ENCODE peak calls at places on chromosomes 2 and 18, in nine cellular contexts. U is WERI-Rb-1, X is GM20000, S is WTC11, I is nephron progenitor cell, C is AG10803, Q is OCI-LY7, E is mesothelial cell of epicardium, W is transverse colon. V is an unnamed sample.
A peak's percentile ranks its signal among the peaks of the same experiment; 100 is the strongest.

GRCh38 chr2:191910518-191910917 is 63.6 kb upstream of the CAVIN2 start:
- DNase-seq in U (no peak), X (no peak), S (no peak), I (no peak), C (peak; percentile 20), Q (no peak), E (no peak), W (no peak), V (no peak)

GRCh38 chr2:17752892-17753802 is 463 bp downstream of the SMC6 start:
- DNase-seq in U (peak; percentile 62), X (peak; percentile 38), S (peak; percentile 53), I (peak; percentile 71), C (peak; percentile 42), Q (peak; percentile 85), E (peak; percentile 70), W (peak; percentile 56), V (no peak)

GRCh38 chr2:11024010-11024615 is 112.4 kb downstream of the KCNF1 start:
- DNase-seq in U (no peak), X (no peak), S (no peak), I (no peak), C (no peak), Q (no peak), E (no peak), W (no peak), V (no peak)

GRCh38 chr18:46574740-46575108 is 82.3 kb downstream of the LOXHD1 start:
- DNase-seq in U (no peak), X (no peak), S (no peak), I (no peak), C (no peak), Q (no peak), E (no peak), W (no peak), V (no peak)

GRCh38 chr2:50004667-50005066 is 850.4 kb upstream of the FSHR start:
- DNase-seq in U (no peak), X (no peak), S (no peak), I (no peak), C (no peak), Q (no peak), E (no peak), W (no peak), V (no peak)

GRCh38 chr2:151192681-151193080 is 69.0 kb downstream of the RBM43 start:
- DNase-seq in U (no peak), X (no peak), S (no peak), I (no peak), C (no peak), Q (no peak), E (no peak), W (no peak), V (no peak)

GRCh38 chr2:149747456-149747855 is 159.9 kb upstream of the MMADHC start:
- DNase-seq in U (no peak), X (no peak), S (no peak), I (no peak), C (no peak), Q (no peak), E (no peak), W (no peak), V (no peak)

GRCh38 chr2:84238907-84239306 is 220.2 kb downstream of the SUCLG1 start:
- DNase-seq in U (no peak), X (no peak), S (no peak), I (no peak), C (no peak), Q (no peak), E (no peak), W (no peak), V (no peak)

DNA sequence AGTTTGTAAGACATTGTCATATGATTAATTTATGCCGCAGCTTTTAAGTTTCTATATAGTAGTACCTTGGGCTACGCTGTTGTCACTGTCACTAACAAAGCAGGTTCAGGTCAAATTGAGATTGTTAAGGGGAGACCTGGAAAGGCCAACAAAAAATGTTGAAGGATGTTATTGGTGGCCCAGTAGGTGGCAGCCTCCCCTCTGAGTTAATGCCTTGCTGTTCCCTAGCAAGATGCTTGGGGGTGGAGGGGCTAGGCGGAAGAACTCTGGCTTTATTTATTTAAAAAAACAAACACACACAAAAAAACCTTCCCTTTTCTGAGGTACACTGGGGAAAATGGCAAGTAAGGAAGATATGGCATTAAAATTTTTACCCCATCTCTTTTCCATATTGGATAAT is 128.3 kb upstream of the ATP5MC3 start:
- DNase-seq in U (peak; percentile 53), X (peak; percentile 26), S (peak; percentile 59), I (peak; percentile 44), C (peak; percentile 26), Q (peak; percentile 22), E (no peak), W (peak; percentile 11), V (no peak)
- TF ChIP-seq CTCF in U (peak; percentile 64), X (peak; percentile 16), S (no peak), I (peak; percentile 59), C (peak; percentile 43), Q (peak; percentile 71), E (no peak), W (no peak), V (no peak)

GRCh38 chr2:25132693-25133092 is 35.7 kb downstream of the POMC start:
- DNase-seq in U (no peak), X (no peak), S (no peak), I (no peak), C (no peak), Q (no peak), E (no peak), W (no peak), V (no peak)

GRCh38 chr2:25131567-25132295 is 36.6 kb downstream of the POMC start:
- DNase-seq in U (no peak), X (peak; percentile 43), S (peak; percentile 47), I (peak; percentile 48), C (no peak), Q (no peak), E (peak; percentile 42), W (peak; percentile 65), V (no peak)

GRCh38 chr2:25129901-25130520 is 38.4 kb downstream of the POMC start:
- DNase-seq in U (no peak), X (no peak), S (no peak), I (no peak), C (no peak), Q (no peak), E (no peak), W (no peak), V (no peak)

GRCh38 chr2:25131253-25131566 is 37.2 kb downstream of the POMC start:
- DNase-seq in U (no peak), X (no peak), S (no peak), I (no peak), C (no peak), Q (no peak), E (no peak), W (no peak), V (no peak)

GRCh38 chr2:25132296-25132630 is 36.1 kb downstream of the POMC start:
- DNase-seq in U (no peak), X (no peak), S (no peak), I (no peak), C (no peak), Q (no peak), E (no peak), W (no peak), V (no peak)
- TF ChIP-seq CTCF in U (no peak), X (no peak), S (no peak), I (no peak), C (no peak), Q (no peak), E (no peak), W (no peak), V (no peak)

DNA sequence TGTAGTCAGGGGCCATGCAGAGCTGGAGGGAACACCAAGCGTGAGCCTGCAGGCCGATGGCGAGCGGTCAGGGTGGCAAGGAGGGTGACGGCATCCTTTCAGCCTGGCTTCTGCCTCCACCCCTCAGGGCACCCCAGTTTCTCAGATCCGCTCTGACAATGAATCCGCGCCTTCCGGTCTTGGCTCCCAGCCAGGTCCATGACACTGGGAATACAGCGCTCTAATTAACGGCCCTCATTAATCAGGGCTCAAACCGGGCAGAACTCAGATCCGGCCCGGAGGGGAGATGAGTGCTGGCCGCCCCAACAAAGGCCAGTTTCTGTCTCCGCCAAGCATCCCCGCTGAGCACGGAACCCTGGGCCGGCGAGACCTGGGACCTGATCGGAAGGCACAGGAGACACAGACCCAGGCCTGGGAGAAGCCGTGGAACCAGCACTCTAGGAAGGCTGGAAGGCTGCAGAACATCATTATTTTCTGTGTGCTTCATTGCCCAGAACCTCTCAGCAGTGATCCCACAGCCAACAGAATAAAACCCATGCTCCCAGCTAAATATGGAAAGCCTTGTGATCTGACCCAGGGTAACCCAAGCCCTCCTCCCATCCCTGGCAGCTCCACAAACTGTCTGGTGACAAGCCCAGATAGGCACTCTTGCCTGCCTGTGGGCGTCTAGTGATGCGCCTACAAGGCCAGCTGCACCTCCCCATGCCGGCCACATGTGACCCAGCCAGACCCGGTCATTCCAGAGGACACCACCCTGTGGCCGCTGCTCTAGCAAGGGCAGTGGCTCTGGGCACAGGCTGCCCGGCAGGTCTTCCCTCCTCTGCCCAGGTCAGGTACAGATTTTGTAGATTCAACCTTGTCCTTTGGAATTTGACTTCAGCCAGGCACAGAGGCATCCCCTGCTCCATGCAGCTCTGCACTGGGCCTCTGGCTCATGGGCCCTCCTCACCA is 438.7 kb upstream of the MYT1L start:
- DNase-seq in U (no peak), X (no peak), S (no peak), I (no peak), C (no peak), Q (no peak), E (no peak), W (no peak), V (no peak)
- TF ChIP-seq CTCF in U (no peak), X (no peak), S (no peak), I (no peak), C (no peak), Q (no peak), E (no peak), W (peak; percentile 25), V (no peak)

GRCh38 chr2:222479855-222480254 is 55.5 kb downstream of the SGPP2 start:
- DNase-seq in U (no peak), X (no peak), S (no peak), I (no peak), C (no peak), Q (no peak), E (no peak), W (no peak), V (no peak)

GRCh38 chr2:222480497-222480896 is 56.2 kb downstream of the SGPP2 start:
- DNase-seq in U (no peak), X (no peak), S (no peak), I (no peak), C (no peak), Q (no peak), E (no peak), W (no peak), V (no peak)

GRCh38 chr2:222485367-222486211 is 61.2 kb downstream of the SGPP2 start:
- DNase-seq in U (no peak), X (no peak), S (no peak), I (no peak), C (no peak), Q (no peak), E (no peak), W (no peak), V (no peak)

GRCh38 chr2:222481941-222482340 is 57.6 kb downstream of the SGPP2 start:
- DNase-seq in U (no peak), X (no peak), S (no peak), I (no peak), C (no peak), Q (no peak), E (no peak), W (no peak), V (no peak)

DNA sequence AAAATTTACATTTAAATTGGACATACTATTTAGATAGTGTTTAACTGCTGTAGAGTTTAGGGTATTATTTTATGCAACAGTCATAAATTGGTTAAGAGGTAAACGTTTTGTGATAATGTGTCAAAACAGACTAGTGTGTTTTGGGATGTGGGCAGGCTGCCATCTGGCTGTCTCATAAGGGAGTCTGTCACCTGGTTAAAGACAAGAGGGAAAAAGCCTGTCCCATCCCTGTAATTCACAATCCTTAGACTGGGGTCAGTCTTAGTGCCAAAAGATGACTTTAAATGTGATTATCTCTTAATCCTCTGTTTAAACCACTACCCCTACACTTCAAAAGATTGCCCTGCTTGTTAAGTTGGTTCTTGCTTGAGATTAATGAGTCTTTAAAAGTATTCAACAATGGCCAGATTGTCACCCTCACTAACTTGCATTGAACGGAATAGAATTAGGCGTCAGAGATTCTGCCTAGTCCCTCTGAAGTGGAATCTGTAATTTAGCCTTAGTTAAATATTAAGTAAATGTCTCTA is 59.2 kb downstream of the SGPP2 start:
- DNase-seq in U (peak; percentile 70), X (no peak), S (no peak), I (no peak), C (no peak), Q (no peak), E (no peak), W (peak; percentile 32), V (no peak)
- TF ChIP-seq CTCF in U (peak; percentile 61), X (no peak), S (no peak), I (no peak), C (no peak), Q (peak; percentile 23), E (no peak), W (no peak), V (peak; percentile 28)

V was measured in CD14-positive monocyte.